ENCODE peak calls at places on chromosomes 5 and 9, in five cellular contexts. One of them, this sample, is unnamed.

GRCh38 chr9:34123682-34124081 is 2.8 kb downstream of the DCAF12 start:
- DNase-seq in K562: no peak
- DNase-seq in GM12878: peak
- DNase-seq in HepG2: no peak
- DNase-seq in H1: no peak
- DNase-seq in this sample: no peak

GRCh38 chr5:53381-54174 is 38.4 kb upstream of the PLEKHG4B start:
- DNase-seq in K562: peak
- DNase-seq in GM12878: no peak
- DNase-seq in HepG2: no peak
- DNase-seq in H1: peak
- DNase-seq in this sample: peak

GRCh38 chr5:148090200-148090599 is 26.4 kb downstream of the SPINK5 start:
- DNase-seq in K562: no peak
- DNase-seq in GM12878: no peak
- DNase-seq in HepG2: no peak
- DNase-seq in H1: no peak
- DNase-seq in this sample: no peak

GRCh38 chr5:133340002-133340755 is 272.2 kb downstream of the FSTL4 start:
- DNase-seq in K562: no peak
- DNase-seq in GM12878: no peak
- DNase-seq in HepG2: no peak
- DNase-seq in H1: no peak
- DNase-seq in this sample: no peak

GRCh38 chr9:112872019-112872418 is 18.7 kb downstream of the SLC46A2 start:
- DNase-seq in K562: no peak
- DNase-seq in GM12878: no peak
- DNase-seq in HepG2: no peak
- DNase-seq in H1: no peak
- DNase-seq in this sample: no peak

GRCh38 chr9:77735515-77735914 is 87.4 kb upstream of the GNA14 start:
- DNase-seq in K562: no peak
- DNase-seq in GM12878: no peak
- DNase-seq in HepG2: no peak
- DNase-seq in H1: no peak
- DNase-seq in this sample: no peak

GRCh38 chr5:179284751-179285191 is 60.5 kb downstream of the ADAMTS2 start:
- DNase-seq in K562: no peak
- DNase-seq in GM12878: no peak
- DNase-seq in HepG2: no peak
- DNase-seq in H1: no peak
- DNase-seq in this sample: peak

GRCh38 chr5:78927657-78928282 is 57.3 kb downstream of the ARSB start:
- DNase-seq in K562: no peak
- DNase-seq in GM12878: no peak
- DNase-seq in HepG2: peak
- DNase-seq in H1: peak
- DNase-seq in this sample: no peak

GRCh38 chr5:38168029-38168428 is 90.3 kb upstream of the EGFLAM start:
- DNase-seq in K562: no peak
- DNase-seq in GM12878: no peak
- DNase-seq in HepG2: no peak
- DNase-seq in H1: no peak
- DNase-seq in this sample: no peak

GRCh38 chr5:143820451-143820850 is 8.5 kb downstream of the HMHB1 start:
- DNase-seq in K562: no peak
- DNase-seq in GM12878: no peak
- DNase-seq in HepG2: no peak
- DNase-seq in H1: no peak
- DNase-seq in this sample: no peak

GRCh38 chr9:37994639-37995347 is 74.2 kb downstream of the SHB start:
- DNase-seq in K562: no peak
- DNase-seq in GM12878: peak
- DNase-seq in HepG2: no peak
- DNase-seq in H1: no peak
- DNase-seq in this sample: peak

GRCh38 chr5:79845448-79846197 is 145.4 kb downstream of the MTX3 start:
- DNase-seq in K562: peak
- DNase-seq in GM12878: no peak
- DNase-seq in HepG2: no peak
- DNase-seq in H1: peak
- DNase-seq in this sample: no peak

GRCh38 chr5:125829349-125829748 is 593.9 kb upstream of the GRAMD2B start:
- DNase-seq in K562: no peak
- DNase-seq in GM12878: no peak
- DNase-seq in HepG2: no peak
- DNase-seq in H1: no peak
- DNase-seq in this sample: no peak

DNA sequence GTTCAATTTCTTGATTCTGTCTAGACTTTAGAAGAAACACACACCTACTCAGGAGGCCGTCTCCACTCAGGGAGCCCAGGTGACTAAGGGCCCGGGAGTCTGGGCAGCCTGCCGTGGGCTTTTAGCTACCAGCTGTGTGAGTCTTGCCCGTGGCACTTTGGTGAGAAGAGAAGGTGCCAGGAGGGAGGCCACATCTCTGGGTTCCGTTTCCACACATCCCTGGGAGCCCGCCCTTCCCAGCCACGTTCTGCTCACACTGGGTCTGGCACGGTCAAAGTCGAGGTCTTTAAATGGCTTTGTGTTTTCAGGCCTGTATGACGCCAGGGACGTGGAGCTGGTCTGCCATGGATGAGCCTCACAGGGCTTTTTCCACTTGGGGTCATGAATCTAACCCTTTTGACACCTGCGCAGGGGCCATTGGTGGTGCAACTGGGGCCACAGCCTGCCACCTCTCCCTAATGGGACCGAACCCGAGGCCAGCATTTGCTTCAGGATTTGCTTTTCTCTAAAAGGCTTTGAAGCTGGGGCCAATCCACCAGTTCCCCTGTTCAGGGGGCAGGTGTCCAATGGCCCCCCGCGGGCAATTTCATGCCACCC is 17.2 kb upstream of the FCN2 start:
- DNase-seq in K562: no peak
- DNase-seq in GM12878: no peak
- DNase-seq in HepG2: no peak
- DNase-seq in H1: no peak
- DNase-seq in this sample: no peak
- TF ChIP-seq RFX5 in K562: no peak
- TF ChIP-seq RFX5 in GM12878: no peak
- TF ChIP-seq RFX5 in HepG2: no peak
- TF ChIP-seq RFX5 in H1: no peak
- TF ChIP-seq RFX5 in this sample: no peak

DNA sequence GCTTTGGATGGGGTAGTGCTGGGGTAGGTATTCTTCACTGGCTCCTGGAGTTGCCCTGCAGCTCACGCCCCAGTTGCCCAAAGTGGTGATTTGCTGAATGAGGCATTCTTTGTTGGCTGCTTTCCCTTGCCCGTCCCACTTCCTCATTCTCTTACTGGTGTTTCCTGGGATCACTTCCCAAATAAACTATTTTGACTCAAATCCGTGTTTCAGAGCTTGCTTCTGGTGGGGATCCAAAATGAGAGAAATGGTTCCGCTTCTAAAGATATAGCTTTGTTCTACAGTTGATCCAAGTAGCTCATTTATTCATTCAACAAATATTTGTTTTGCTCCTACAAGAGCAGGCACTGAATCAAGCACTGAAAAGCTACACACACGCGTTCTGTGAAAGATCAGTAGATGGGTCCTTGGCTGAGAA is 142.9 kb upstream of the RANBP3L start:
- DNase-seq in K562: no peak
- DNase-seq in GM12878: no peak
- DNase-seq in HepG2: no peak
- DNase-seq in H1: no peak
- DNase-seq in this sample: no peak
- TF ChIP-seq POLR2AphosphoS5 in K562: no peak
- TF ChIP-seq POLR2AphosphoS5 in GM12878: no peak
- TF ChIP-seq POLR2AphosphoS5 in HepG2: no peak
- TF ChIP-seq POLR2AphosphoS5 in H1: no peak
- TF ChIP-seq POLR2AphosphoS5 in this sample: no peak

DNA sequence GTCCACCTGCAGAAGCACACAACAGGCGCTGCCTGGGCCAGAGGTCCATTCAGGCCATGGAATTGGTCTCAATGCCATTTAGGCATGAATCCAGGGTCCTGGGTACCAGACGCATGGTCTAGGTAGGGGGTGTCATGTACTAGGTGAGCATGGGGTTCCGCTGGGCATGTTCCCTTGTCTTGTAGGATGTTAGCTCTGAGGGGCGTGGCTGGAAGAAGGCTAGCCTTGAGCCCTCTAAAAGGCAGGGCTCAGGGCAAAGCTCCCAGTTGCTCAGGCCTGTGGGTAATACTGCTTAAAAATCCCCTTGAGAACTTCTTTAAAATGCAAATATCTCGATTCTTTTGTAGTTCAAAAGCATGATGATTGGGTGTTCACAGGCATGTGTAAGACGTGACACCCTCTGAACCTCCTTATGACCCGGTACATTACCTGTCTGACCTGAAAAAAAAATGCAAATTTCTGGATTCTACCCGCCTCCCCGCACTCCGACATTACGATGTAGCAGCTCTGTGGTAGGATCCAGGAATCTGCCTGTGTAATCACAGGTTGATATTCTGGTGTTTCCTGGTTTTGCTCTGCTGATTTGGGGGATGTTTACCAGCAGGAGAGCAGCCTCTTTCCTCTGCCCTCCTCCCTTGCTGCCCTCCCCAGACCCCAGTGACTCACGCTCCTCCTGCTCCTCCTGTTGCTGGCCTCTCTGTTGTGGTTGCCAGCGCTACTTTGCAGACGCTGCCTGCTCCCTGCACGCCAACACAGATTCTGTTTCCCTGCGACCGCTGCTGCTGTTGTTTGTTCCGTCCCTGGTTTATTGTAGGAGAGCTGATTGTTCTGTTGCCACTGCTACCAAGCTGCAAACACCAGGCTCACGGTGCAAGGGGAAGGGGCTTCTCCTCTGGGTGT is 5.7 kb downstream of the TMC1 start:
- DNase-seq in K562: no peak
- DNase-seq in GM12878: peak
- DNase-seq in HepG2: peak
- DNase-seq in H1: peak
- DNase-seq in this sample: peak
- TF ChIP-seq MAX in K562: no peak
- TF ChIP-seq MAX in GM12878: no peak
- TF ChIP-seq MAX in HepG2: no peak
- TF ChIP-seq MAX in H1: peak
- TF ChIP-seq MAX in this sample: no peak

DNA sequence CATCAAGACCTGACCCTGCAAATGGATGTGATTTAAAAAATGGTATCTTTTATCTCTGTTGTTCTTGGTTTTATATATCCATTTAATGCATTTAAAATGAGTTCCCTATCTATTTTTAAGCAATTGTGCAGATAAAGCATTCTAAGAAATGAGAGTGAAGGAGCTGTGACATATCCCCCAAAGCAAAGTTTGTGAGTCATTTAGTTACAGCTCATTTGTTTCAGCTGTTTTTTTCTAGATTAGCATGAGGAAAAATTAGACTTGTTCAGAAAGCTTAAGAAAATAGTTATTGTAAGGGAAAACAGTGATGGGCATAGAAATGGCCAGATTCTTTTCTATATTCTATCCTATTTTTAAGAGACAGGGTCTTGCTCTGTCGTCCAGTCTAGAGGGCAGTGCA is 7.6 kb upstream of the ELOVL7 start:
- DNase-seq in K562: no peak
- DNase-seq in GM12878: no peak
- DNase-seq in HepG2: no peak
- DNase-seq in H1: no peak
- DNase-seq in this sample: no peak
- TF ChIP-seq RFX5 in K562: no peak
- TF ChIP-seq RFX5 in GM12878: no peak
- TF ChIP-seq RFX5 in HepG2: no peak
- TF ChIP-seq RFX5 in H1: no peak
- TF ChIP-seq RFX5 in this sample: no peak

DNA sequence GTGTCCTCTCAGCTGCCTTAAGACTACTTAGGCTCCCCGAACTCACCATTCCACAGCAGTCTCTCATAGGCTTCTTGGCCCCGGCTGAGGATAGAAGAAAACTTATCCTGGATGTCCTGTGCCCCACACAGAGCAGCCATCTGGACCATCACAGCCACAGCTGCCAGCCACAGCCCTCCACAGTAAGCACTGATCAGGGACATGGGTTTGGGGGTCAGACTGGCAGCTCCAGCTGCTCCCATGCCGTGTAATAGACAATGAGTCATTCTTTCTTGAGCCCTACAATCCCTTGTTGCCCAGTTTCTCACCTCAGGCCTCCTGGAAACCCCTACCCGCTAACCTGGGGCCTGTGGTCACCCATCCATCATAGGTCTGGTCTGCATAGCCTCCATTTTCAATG is 5.7 kb downstream of the CREB3 start:
- DNase-seq in K562: no peak
- DNase-seq in GM12878: no peak
- DNase-seq in HepG2: no peak
- DNase-seq in H1: no peak
- DNase-seq in this sample: no peak
- TF ChIP-seq POLR2AphosphoS5 in K562: no peak
- TF ChIP-seq POLR2AphosphoS5 in GM12878: no peak
- TF ChIP-seq POLR2AphosphoS5 in HepG2: no peak
- TF ChIP-seq POLR2AphosphoS5 in H1: no peak
- TF ChIP-seq POLR2AphosphoS5 in this sample: no peak

GRCh38 chr9:131814714-131815113 is 74.8 kb upstream of the RAPGEF1 start:
- DNase-seq in K562: no peak
- DNase-seq in GM12878: no peak
- DNase-seq in HepG2: no peak
- DNase-seq in H1: no peak
- DNase-seq in this sample: no peak

GRCh38 chr9:131811405-131811804 is 71.5 kb upstream of the RAPGEF1 start:
- DNase-seq in K562: no peak
- DNase-seq in GM12878: no peak
- DNase-seq in HepG2: no peak
- DNase-seq in H1: no peak
- DNase-seq in this sample: no peak

GRCh38 chr9:131810351-131811170 is 70.7 kb upstream of the RAPGEF1 start:
- DNase-seq in K562: no peak
- DNase-seq in GM12878: no peak
- DNase-seq in HepG2: no peak
- DNase-seq in H1: no peak
- DNase-seq in this sample: no peak

GRCh38 chr9:131812116-131812790 is 72.4 kb upstream of the RAPGEF1 start:
- DNase-seq in K562: no peak
- DNase-seq in GM12878: no peak
- DNase-seq in HepG2: no peak
- DNase-seq in H1: no peak
- DNase-seq in this sample: no peak

DNA sequence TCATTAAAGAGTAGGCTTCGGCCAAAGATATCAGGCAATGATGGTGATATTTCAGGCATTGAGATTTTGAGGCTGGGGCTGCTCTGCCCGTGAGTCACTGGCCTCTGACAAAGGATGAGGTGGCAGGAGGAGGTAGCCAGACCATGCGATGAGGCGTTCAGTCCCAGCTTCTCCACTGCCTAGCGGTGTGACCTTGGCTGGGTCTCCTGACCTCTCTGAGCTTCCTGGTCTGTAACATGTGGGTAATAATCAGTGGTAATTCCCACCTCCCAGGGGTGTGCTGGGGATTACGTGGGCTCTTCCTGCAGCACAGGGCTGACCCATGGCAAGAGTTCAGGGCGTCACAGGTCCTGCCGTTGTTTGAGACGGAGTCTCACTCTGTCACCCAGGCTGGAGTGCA is 73.2 kb upstream of the RAPGEF1 start:
- DNase-seq in K562: no peak
- DNase-seq in GM12878: no peak
- DNase-seq in HepG2: no peak
- DNase-seq in H1: no peak
- DNase-seq in this sample: no peak
- TF ChIP-seq MAX in K562: no peak
- TF ChIP-seq MAX in GM12878: no peak
- TF ChIP-seq MAX in HepG2: no peak
- TF ChIP-seq MAX in H1: no peak
- TF ChIP-seq MAX in this sample: no peak

This sample was measured in SK-N-SH.